ENCODE peak calls at places on chromosomes 11 and 22, in five cellular contexts. One of them, this sample, is unnamed. For H3K4me1, the result is how much of the 10 kb centered on the place peaks cover.

GRCh38 chr11:72439455-72439854 is 5.1 kb upstream of the CLPB start:
- DNase-seq in upper lobe of right lung: no peak
- DNase-seq in mesendoderm: no peak
- DNase-seq in body of pancreas: no peak
- DNase-seq in adrenal gland: no peak
- DNase-seq in this sample: no peak

GRCh38 chr11:95257596-95257995 is 26.6 kb upstream of the SESN3 start:
- DNase-seq in upper lobe of right lung: no peak
- DNase-seq in mesendoderm: no peak
- DNase-seq in body of pancreas: no peak
- DNase-seq in adrenal gland: no peak
- DNase-seq in this sample: no peak

GRCh38 chr11:8219257-8220021 is 44.2 kb downstream of the LMO1 start:
- DNase-seq in upper lobe of right lung: no peak
- DNase-seq in mesendoderm: peak
- DNase-seq in body of pancreas: peak
- DNase-seq in adrenal gland: peak
- DNase-seq in this sample: no peak

GRCh38 chr11:66020618-66021357 is 5.5 kb downstream of the CATSPER1 start:
- DNase-seq in upper lobe of right lung: peak
- DNase-seq in mesendoderm: no peak
- DNase-seq in body of pancreas: no peak
- DNase-seq in adrenal gland: peak
- DNase-seq in this sample: no peak

GRCh38 chr11:46686886-46687810 is 13.3 kb downstream of the ARHGAP1 start:
- DNase-seq in upper lobe of right lung: no peak
- DNase-seq in mesendoderm: no peak
- DNase-seq in body of pancreas: no peak
- DNase-seq in adrenal gland: peak
- DNase-seq in this sample: no peak

GRCh38 chr22:25696763-25697710 is 45.0 kb upstream of the MYO18B start:
- DNase-seq in upper lobe of right lung: no peak
- DNase-seq in mesendoderm: no peak
- DNase-seq in body of pancreas: no peak
- DNase-seq in adrenal gland: no peak
- DNase-seq in this sample: no peak

GRCh38 chr22:26968873-26969272 is 311.5 kb downstream of the MIAT start:
- DNase-seq in upper lobe of right lung: no peak
- DNase-seq in mesendoderm: no peak
- DNase-seq in body of pancreas: no peak
- DNase-seq in adrenal gland: no peak
- DNase-seq in this sample: no peak

GRCh38 chr11:120079750-120080610 is 57.9 kb downstream of the TRIM29 start:
- DNase-seq in upper lobe of right lung: peak
- DNase-seq in mesendoderm: peak
- DNase-seq in body of pancreas: no peak
- DNase-seq in adrenal gland: no peak
- DNase-seq in this sample: no peak

GRCh38 chr22:41687901-41688364 is 734 bp downstream of the SNU13 start:
- DNase-seq in upper lobe of right lung: peak
- DNase-seq in mesendoderm: peak
- DNase-seq in body of pancreas: peak
- DNase-seq in adrenal gland: peak
- DNase-seq in this sample: no peak

GRCh38 chr22:23533328-23533762 is 46.7 kb downstream of the IGLL1 start:
- DNase-seq in upper lobe of right lung: peak
- DNase-seq in mesendoderm: peak
- DNase-seq in body of pancreas: no peak
- DNase-seq in adrenal gland: peak
- DNase-seq in this sample: peak

GRCh38 chr22:27115816-27116256 is 458.4 kb downstream of the MIAT start:
- DNase-seq in upper lobe of right lung: no peak
- DNase-seq in mesendoderm: peak
- DNase-seq in body of pancreas: peak
- DNase-seq in adrenal gland: peak
- DNase-seq in this sample: no peak

GRCh38 chr11:71181566-71181965 is 70.8 kb downstream of the SHANK2 start:
- DNase-seq in upper lobe of right lung: no peak
- DNase-seq in mesendoderm: no peak
- DNase-seq in body of pancreas: no peak
- DNase-seq in adrenal gland: no peak
- DNase-seq in this sample: no peak

GRCh38 chr11:109963101-109963500 is 130.1 kb upstream of the ZC3H12C start:
- DNase-seq in upper lobe of right lung: no peak
- DNase-seq in mesendoderm: no peak
- DNase-seq in body of pancreas: no peak
- DNase-seq in adrenal gland: no peak
- DNase-seq in this sample: no peak

GRCh38 chr11:96875772-96876171 is 486.0 kb downstream of the JRKL start:
- DNase-seq in upper lobe of right lung: no peak
- DNase-seq in mesendoderm: peak
- DNase-seq in body of pancreas: no peak
- DNase-seq in adrenal gland: peak
- DNase-seq in this sample: no peak

GRCh38 chr11:123799438-123799837 is 6.7 kb downstream of the OR6M1 start:
- DNase-seq in upper lobe of right lung: no peak
- DNase-seq in mesendoderm: no peak
- DNase-seq in body of pancreas: peak
- DNase-seq in adrenal gland: no peak
- DNase-seq in this sample: no peak

GRCh38 chr11:57668467-57668890 is 565 bp downstream of the ZDHHC5 start:
- DNase-seq in upper lobe of right lung: no peak
- DNase-seq in mesendoderm: peak
- DNase-seq in body of pancreas: no peak
- DNase-seq in adrenal gland: peak
- DNase-seq in this sample: no peak

GRCh38 chr11:40168461-40168860 is 1291.0 kb downstream of the LRRC4C start:
- DNase-seq in upper lobe of right lung: no peak
- DNase-seq in mesendoderm: peak
- DNase-seq in body of pancreas: no peak
- DNase-seq in adrenal gland: no peak
- DNase-seq in this sample: no peak

GRCh38 chr11:134589155-134589554 is 177.1 kb upstream of the B3GAT1 start:
- DNase-seq in upper lobe of right lung: no peak
- DNase-seq in mesendoderm: no peak
- DNase-seq in body of pancreas: no peak
- DNase-seq in adrenal gland: no peak
- DNase-seq in this sample: no peak

GRCh38 chr11:100930185-100930778 is 199.3 kb downstream of the PGR start:
- DNase-seq in upper lobe of right lung: no peak
- DNase-seq in mesendoderm: peak
- DNase-seq in body of pancreas: no peak
- DNase-seq in adrenal gland: no peak
- DNase-seq in this sample: no peak

GRCh38 chr11:8326337-8326736 is 62.7 kb upstream of the LMO1 start:
- DNase-seq in upper lobe of right lung: no peak
- DNase-seq in mesendoderm: no peak
- DNase-seq in body of pancreas: no peak
- DNase-seq in adrenal gland: no peak
- DNase-seq in this sample: no peak

GRCh38 chr11:64887757-64888405 is 9.5 kb upstream of the EHD1 start:
- DNase-seq in upper lobe of right lung: peak
- DNase-seq in mesendoderm: peak
- DNase-seq in body of pancreas: peak
- DNase-seq in adrenal gland: peak
- DNase-seq in this sample: peak

GRCh38 chr11:394034-394857 is at the start of gene PKP3:
- DNase-seq in upper lobe of right lung: peak
- DNase-seq in mesendoderm: peak
- DNase-seq in body of pancreas: peak
- DNase-seq in adrenal gland: no peak
- DNase-seq in this sample: peak

GRCh38 chr11:104129138-104129537 is 34.8 kb downstream of the PDGFD start:
- DNase-seq in upper lobe of right lung: no peak
- DNase-seq in mesendoderm: no peak
- DNase-seq in body of pancreas: no peak
- DNase-seq in adrenal gland: no peak
- DNase-seq in this sample: no peak

GRCh38 chr11:134248910-134249480 is 4.2 kb downstream of the THYN1 start:
- DNase-seq in upper lobe of right lung: no peak
- DNase-seq in mesendoderm: no peak
- DNase-seq in body of pancreas: no peak
- DNase-seq in adrenal gland: no peak
- DNase-seq in this sample: no peak

GRCh38 chr11:106950067-106950491 is 68.2 kb downstream of the GUCY1A2 start:
- DNase-seq in upper lobe of right lung: no peak
- DNase-seq in mesendoderm: no peak
- DNase-seq in body of pancreas: peak
- DNase-seq in adrenal gland: no peak
- DNase-seq in this sample: no peak

GRCh38 chr11:23990346-23990745 is 506.5 kb upstream of the LUZP2 start:
- DNase-seq in upper lobe of right lung: no peak
- DNase-seq in mesendoderm: no peak
- DNase-seq in body of pancreas: no peak
- DNase-seq in adrenal gland: no peak
- DNase-seq in this sample: no peak

GRCh38 chr11:114168691-114169090 is 109.2 kb downstream of the ZBTB16 start:
- DNase-seq in upper lobe of right lung: no peak
- DNase-seq in mesendoderm: no peak
- DNase-seq in body of pancreas: peak
- DNase-seq in adrenal gland: peak
- DNase-seq in this sample: no peak

DNA sequence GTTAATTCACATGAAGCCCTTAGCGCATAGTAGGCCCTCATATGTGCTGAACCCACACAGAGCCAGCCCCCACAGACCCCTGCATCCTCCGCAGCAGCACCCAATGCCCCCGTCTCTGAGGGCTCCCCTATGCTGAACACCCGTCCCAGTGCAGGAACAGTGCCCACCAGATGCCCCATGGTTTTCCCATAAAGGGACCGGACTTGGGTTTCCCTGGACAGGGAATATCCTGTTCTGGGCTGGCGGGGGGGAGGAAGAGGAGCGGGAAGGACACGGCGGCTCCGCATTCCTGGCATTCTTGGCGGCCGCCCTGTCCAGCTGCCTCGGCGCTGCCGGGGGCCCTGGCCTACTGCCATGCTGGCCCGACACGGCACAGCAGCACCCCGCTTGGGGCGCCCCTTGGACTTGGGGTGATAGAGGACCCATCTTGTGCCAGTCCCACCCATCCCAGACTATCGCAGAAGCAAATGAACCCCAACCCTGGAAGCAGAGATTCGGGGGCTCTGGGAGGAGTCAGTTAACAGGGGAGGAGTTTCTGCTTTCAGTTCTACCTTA is 23.7 kb upstream of the CBX7 start:
- DNase-seq in upper lobe of right lung: peak
- DNase-seq in mesendoderm: peak
- DNase-seq in body of pancreas: peak
- DNase-seq in adrenal gland: peak
- DNase-seq in this sample: peak
- H3K4me1 ChIP-seq in upper lobe of right lung: half or more
- H3K4me1 ChIP-seq in mesendoderm: under half
- H3K4me1 ChIP-seq in body of pancreas: under half
- H3K4me1 ChIP-seq in adrenal gland: under half
- H3K4me1 ChIP-seq in this sample: under half

DNA sequence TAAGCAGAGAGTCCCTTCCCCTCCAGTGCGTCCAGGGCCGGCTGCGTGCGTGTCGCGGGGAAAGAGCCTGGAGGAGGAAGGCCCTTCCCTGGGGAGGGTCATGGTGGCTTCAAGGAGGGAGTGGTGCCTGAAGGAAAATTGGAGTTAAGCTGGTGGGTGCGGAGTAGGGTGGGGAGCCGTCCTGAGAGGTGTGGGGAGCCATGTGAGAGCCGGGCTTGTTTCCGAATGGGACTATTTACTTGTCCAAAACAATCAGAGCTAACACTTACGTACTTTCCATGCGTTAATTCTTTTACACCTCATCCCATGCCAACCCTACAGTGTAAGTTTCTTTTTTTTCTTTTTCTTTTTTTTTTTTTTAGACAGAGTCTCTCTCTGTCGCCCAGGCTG is 762 bp downstream of the IGHMBP2 start:
- DNase-seq in upper lobe of right lung: no peak
- DNase-seq in mesendoderm: no peak
- DNase-seq in body of pancreas: no peak
- DNase-seq in adrenal gland: no peak
- DNase-seq in this sample: no peak
- H3K4me1 ChIP-seq in upper lobe of right lung: under half
- H3K4me1 ChIP-seq in mesendoderm: under half
- H3K4me1 ChIP-seq in body of pancreas: under half
- H3K4me1 ChIP-seq in adrenal gland: under half
- H3K4me1 ChIP-seq in this sample: under half

GRCh38 chr11:44566559-44566949 is 1.1 kb downstream of the CD82 start:
- DNase-seq in upper lobe of right lung: no peak
- DNase-seq in mesendoderm: no peak
- DNase-seq in body of pancreas: no peak
- DNase-seq in adrenal gland: no peak
- DNase-seq in this sample: no peak

GRCh38 chr11:44566952-44567875 is 1.8 kb downstream of the CD82 start:
- DNase-seq in upper lobe of right lung: no peak
- DNase-seq in mesendoderm: no peak
- DNase-seq in body of pancreas: no peak
- DNase-seq in adrenal gland: no peak
- DNase-seq in this sample: no peak

GRCh38 chr11:44564653-44565007 is 833 bp upstream of the CD82 start:
- DNase-seq in upper lobe of right lung: peak
- DNase-seq in mesendoderm: no peak
- DNase-seq in body of pancreas: peak
- DNase-seq in adrenal gland: peak
- DNase-seq in this sample: peak

GRCh38 chr11:44565008-44565745 is at the start of gene CD82:
- DNase-seq in upper lobe of right lung: peak
- DNase-seq in mesendoderm: peak
- DNase-seq in body of pancreas: peak
- DNase-seq in adrenal gland: peak
- DNase-seq in this sample: peak

DNA sequence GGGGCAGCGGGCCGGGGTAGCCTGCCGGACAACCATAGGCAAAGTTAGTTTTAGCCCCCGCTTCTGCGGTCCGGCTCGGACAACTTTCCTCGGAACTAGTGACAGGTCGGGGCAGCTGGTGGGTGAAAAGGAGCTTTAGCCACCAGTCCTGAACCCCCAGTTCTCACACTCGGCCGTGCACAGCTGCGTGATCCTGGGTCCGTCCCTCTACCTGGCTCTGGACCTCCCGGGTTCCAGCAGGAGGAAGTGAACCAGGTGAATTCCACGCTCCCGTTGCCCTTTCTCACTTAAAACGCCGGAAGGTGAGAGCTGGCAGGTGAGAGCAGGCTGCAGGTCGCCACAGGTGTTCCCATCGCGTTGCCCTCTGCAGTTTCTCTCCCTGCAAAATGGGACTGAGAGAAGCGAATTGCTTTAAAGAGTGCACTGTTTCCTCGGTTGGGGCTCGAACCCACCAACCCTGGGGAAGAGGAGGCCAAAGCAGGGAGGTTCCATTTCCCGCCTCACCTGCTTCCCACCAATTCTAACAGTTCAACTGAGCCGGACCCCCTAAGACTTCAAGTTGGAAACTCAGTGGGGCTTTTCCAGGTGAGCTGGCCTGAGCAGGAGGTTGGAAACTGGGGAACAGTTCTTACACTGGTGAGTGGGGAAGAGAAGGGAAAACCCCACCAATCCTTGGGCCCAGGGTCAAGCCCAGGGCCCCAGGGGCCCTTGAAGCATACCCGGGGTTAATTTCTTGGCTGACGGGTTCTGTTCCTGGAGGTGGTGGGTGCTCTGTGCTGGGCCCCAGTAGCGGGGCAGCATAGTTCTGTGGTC is 489 bp downstream of the CD82 start:
- DNase-seq in upper lobe of right lung: no peak
- DNase-seq in mesendoderm: peak
- DNase-seq in body of pancreas: peak
- DNase-seq in adrenal gland: no peak
- DNase-seq in this sample: no peak
- H3K4me1 ChIP-seq in upper lobe of right lung: half or more
- H3K4me1 ChIP-seq in mesendoderm: under half
- H3K4me1 ChIP-seq in body of pancreas: under half
- H3K4me1 ChIP-seq in adrenal gland: under half
- H3K4me1 ChIP-seq in this sample: under half

GRCh38 chr11:68521962-68522626 is 61.5 kb downstream of the PPP6R3 start:
- DNase-seq in upper lobe of right lung: no peak
- DNase-seq in mesendoderm: no peak
- DNase-seq in body of pancreas: no peak
- DNase-seq in adrenal gland: no peak
- DNase-seq in this sample: no peak
- H3K4me1 ChIP-seq in upper lobe of right lung: under half
- H3K4me1 ChIP-seq in mesendoderm: under half
- H3K4me1 ChIP-seq in body of pancreas: under half
- H3K4me1 ChIP-seq in adrenal gland: under half
- H3K4me1 ChIP-seq in this sample: under half

This sample was measured in breast epithelium.